ENCODE peak calls at places on chromosomes 13 and 19, in nine cellular contexts. S is activated CD8-positive, alpha-beta memory T cell treated with anti-CD3 and anti-CD28 coated beads for 1 hour; L is glutamatergic neuron; P is posterior cingulate gyrus; N is astrocyte of the hippocampus; T is NCI-H1092 treated with DMSO at 0.1 percent for 48 hours; Y is cardiac fibroblast; R is NCI-H1417 treated with DMSO at 0.1 percent for 48 hours; D is omental fat pad. Q is an unnamed sample.

GRCh38 chr19:58479303-58479702 is 3.2 kb downstream of the ZNF446 start:
- DNase-seq in L (no peak), T (no peak), S (no peak), P (no peak), D (no peak), R (no peak), Y (no peak), N (no peak), Q (no peak)

GRCh38 chr19:42421591-42422031 is 5.6 kb downstream of the LIPE start:
- DNase-seq in P (no peak), D (no peak), S (no peak), L (no peak), T (no peak), R (no peak), Y (no peak), N (no peak), Q (no peak)

GRCh38 chr19:16951529-16951928 is 62.7 kb downstream of the F2RL3 start:
- DNase-seq in S (no peak), L (no peak), T (no peak), R (no peak), Y (no peak), P (no peak), N (peak), D (no peak), Q (no peak)

GRCh38 chr19:15010497-15011255 is 31.0 kb upstream of the SLC1A6 start:
- DNase-seq in T (no peak), S (no peak), Y (no peak), D (no peak), L (peak), N (peak), P (peak), R (no peak), Q (no peak)

GRCh38 chr19:35295792-35296462 is 4.0 kb downstream of the MAG start:
- DNase-seq in D (no peak), Y (no peak), P (no peak), T (no peak), L (no peak), R (no peak), S (no peak), N (no peak), Q (no peak)

GRCh38 chr13:67932991-67933390 is 702.9 kb upstream of the PCDH9 start:
- DNase-seq in Y (no peak), D (no peak), S (no peak), L (no peak), N (no peak), T (no peak), R (no peak), P (no peak), Q (no peak)

GRCh38 chr13:34738251-34739170 is 203.6 kb upstream of the NBEA start:
- DNase-seq in T (no peak), L (no peak), N (no peak), R (no peak), D (no peak), Y (no peak), P (no peak), S (no peak), Q (no peak)

GRCh38 chr13:111470933-111471332 is 150.5 kb downstream of the TEX29 start:
- DNase-seq in R (no peak), T (no peak), Y (no peak), N (no peak), P (peak), L (no peak), S (no peak), D (no peak), Q (no peak)

GRCh38 chr13:27830010-27830409 is 37.7 kb downstream of the GSX1 start:
- DNase-seq in P (peak), L (peak), T (peak), N (peak), Y (peak), S (peak), R (no peak), D (no peak), Q (no peak)

GRCh38 chr19:18659281-18660050 is 22.6 kb downstream of the KLHL26 start:
- DNase-seq in S (no peak), P (no peak), D (no peak), L (no peak), N (peak), Y (peak), T (no peak), R (no peak), Q (no peak)

GRCh38 chr13:45481688-45482087 is 16.9 kb downstream of the COG3 start:
- DNase-seq in N (no peak), T (no peak), P (no peak), Y (no peak), R (no peak), S (no peak), D (no peak), L (no peak), Q (no peak)

GRCh38 chr19:52638601-52639000 is 446 bp upstream of the ZNF83 start:
- DNase-seq in L (peak), D (no peak), S (no peak), N (peak), R (no peak), P (no peak), Y (no peak), T (no peak), Q (no peak)

GRCh38 chr19:5292453-5292842 is 48.2 kb downstream of the PTPRS start:
- DNase-seq in N (no peak), S (no peak), R (no peak), L (no peak), P (peak), D (no peak), T (no peak), Y (no peak), Q (no peak)

Q was measured in fibroblast of gingiva.